ENCODE peak calls at places on chromosomes 2 and 18, in four cellular contexts. One of them, this sample, is unnamed.

GRCh38 chr2:202104286-202104870 is 31.3 kb downstream of the KIAA2012 start:
- DNase-seq in psoas muscle: no peak
- DNase-seq in heart right ventricle: no peak
- DNase-seq in GM23248: peak; percentile 77
- DNase-seq in this sample: peak; percentile 84

GRCh38 chr2:208407667-208408066 is 1.1 kb downstream of the PTH2R start:
- DNase-seq in psoas muscle: no peak
- DNase-seq in heart right ventricle: no peak
- DNase-seq in GM23248: peak; percentile 21
- DNase-seq in this sample: no peak

GRCh38 chr2:163345795-163346573 is 389.8 kb downstream of the FIGN start:
- DNase-seq in heart right ventricle: peak; percentile 5
- DNase-seq in psoas muscle: no peak
- DNase-seq in GM23248: peak; percentile 69
- DNase-seq in this sample: no peak

GRCh38 chr2:44705851-44706555 is 235.5 kb upstream of the SIX3 start:
- DNase-seq in psoas muscle: no peak
- DNase-seq in GM23248: no peak
- DNase-seq in heart right ventricle: no peak
- DNase-seq in this sample: no peak

GRCh38 chr2:78928502-78928901 is 97.0 kb upstream of the REG3G start:
- DNase-seq in GM23248: no peak
- DNase-seq in heart right ventricle: no peak
- DNase-seq in psoas muscle: no peak
- DNase-seq in this sample: no peak

GRCh38 chr2:23476786-23477185 is 91.8 kb downstream of the KLHL29 start:
- DNase-seq in heart right ventricle: no peak
- DNase-seq in GM23248: no peak
- DNase-seq in psoas muscle: no peak
- DNase-seq in this sample: peak; percentile 34

GRCh38 chr2:197710424-197711042 is 5.4 kb downstream of the MARS2 start:
- DNase-seq in GM23248: no peak
- DNase-seq in psoas muscle: no peak
- DNase-seq in heart right ventricle: no peak
- DNase-seq in this sample: no peak

GRCh38 chr2:18479901-18480369 is 80.5 kb downstream of the RDH14 start:
- DNase-seq in GM23248: peak; percentile 49
- DNase-seq in psoas muscle: peak; percentile 67
- DNase-seq in heart right ventricle: no peak
- DNase-seq in this sample: no peak

GRCh38 chr2:191150121-191150450 is 708 bp downstream of the STAT4 start:
- DNase-seq in GM23248: no peak
- DNase-seq in heart right ventricle: no peak
- DNase-seq in psoas muscle: no peak
- DNase-seq in this sample: no peak

GRCh38 chr2:12701786-12702660 is 14.7 kb upstream of the TRIB2 start:
- DNase-seq in GM23248: peak; percentile 85
- DNase-seq in psoas muscle: no peak
- DNase-seq in heart right ventricle: no peak
- DNase-seq in this sample: no peak

GRCh38 chr2:48854681-48855080 is 99.2 kb upstream of the LHCGR start:
- DNase-seq in psoas muscle: no peak
- DNase-seq in heart right ventricle: no peak
- DNase-seq in GM23248: no peak
- DNase-seq in this sample: no peak

GRCh38 chr2:120828832-120829632 is 93.4 kb downstream of the GLI2 start:
- DNase-seq in GM23248: no peak
- DNase-seq in psoas muscle: no peak
- DNase-seq in heart right ventricle: no peak
- DNase-seq in this sample: peak; percentile 21

GRCh38 chr2:72415256-72415655 is 267.6 kb upstream of the CYP26B1 start:
- DNase-seq in psoas muscle: no peak
- DNase-seq in heart right ventricle: no peak
- DNase-seq in GM23248: peak; percentile 80
- DNase-seq in this sample: no peak

GRCh38 chr18:50849448-50849847 is 29.5 kb upstream of the ME2 start:
- DNase-seq in heart right ventricle: no peak
- DNase-seq in GM23248: peak; percentile 17
- DNase-seq in psoas muscle: no peak
- DNase-seq in this sample: no peak

GRCh38 chr2:113978524-113979171 is 88.8 kb downstream of the ACTR3 start:
- DNase-seq in GM23248: no peak
- DNase-seq in heart right ventricle: no peak
- DNase-seq in psoas muscle: no peak
- DNase-seq in this sample: no peak

GRCh38 chr2:226766352-226767055 is 33.1 kb downstream of the IRS1 start:
- DNase-seq in psoas muscle: no peak
- DNase-seq in GM23248: peak; percentile 65
- DNase-seq in heart right ventricle: no peak
- DNase-seq in this sample: no peak

GRCh38 chr2:214830794-214831346 is 21.4 kb upstream of the BARD1 start:
- DNase-seq in psoas muscle: no peak
- DNase-seq in heart right ventricle: no peak
- DNase-seq in GM23248: peak; percentile 47
- DNase-seq in this sample: no peak

GRCh38 chr18:3758531-3758930 is 308.6 kb downstream of the TGIF1 start:
- DNase-seq in heart right ventricle: no peak
- DNase-seq in GM23248: peak; percentile 49
- DNase-seq in psoas muscle: no peak
- DNase-seq in this sample: no peak

GRCh38 chr2:17571681-17572080 is 31.2 kb downstream of the VSNL1 start:
- DNase-seq in GM23248: no peak
- DNase-seq in heart right ventricle: no peak
- DNase-seq in psoas muscle: no peak
- DNase-seq in this sample: no peak

GRCh38 chr2:100561191-100561590 is 1.6 kb upstream of the PDCL3 start:
- DNase-seq in psoas muscle: no peak
- DNase-seq in GM23248: no peak
- DNase-seq in heart right ventricle: no peak
- DNase-seq in this sample: no peak

GRCh38 chr2:133982231-133982630 is 271.6 kb upstream of the MGAT5 start:
- DNase-seq in heart right ventricle: no peak
- DNase-seq in GM23248: no peak
- DNase-seq in psoas muscle: no peak
- DNase-seq in this sample: no peak

GRCh38 chr2:174344716-174345472 is 10.1 kb downstream of the SP9 start:
- DNase-seq in psoas muscle: no peak
- DNase-seq in GM23248: peak; percentile 73
- DNase-seq in heart right ventricle: no peak
- DNase-seq in this sample: no peak

GRCh38 chr2:239096676-239097427 is 249.0 kb downstream of the TWIST2 start:
- DNase-seq in GM23248: no peak
- DNase-seq in psoas muscle: peak; percentile 21
- DNase-seq in heart right ventricle: no peak
- DNase-seq in this sample: no peak

GRCh38 chr2:10831387-10831985 is 18.9 kb upstream of the PDIA6 start:
- DNase-seq in heart right ventricle: no peak
- DNase-seq in psoas muscle: no peak
- DNase-seq in GM23248: peak; percentile 7
- DNase-seq in this sample: no peak

GRCh38 chr2:168210898-168211570 is 36.4 kb downstream of the STK39 start:
- DNase-seq in heart right ventricle: no peak
- DNase-seq in psoas muscle: no peak
- DNase-seq in GM23248: peak; percentile 89
- DNase-seq in this sample: no peak

GRCh38 chr2:96088340-96089335 is 27.7 kb downstream of the ADRA2B start:
- DNase-seq in heart right ventricle: no peak
- DNase-seq in psoas muscle: no peak
- DNase-seq in GM23248: no peak
- DNase-seq in this sample: peak; percentile 50

GRCh38 chr2:95575857-95576256 is 15.9 kb upstream of the TRIM43 start:
- DNase-seq in GM23248: no peak
- DNase-seq in heart right ventricle: no peak
- DNase-seq in psoas muscle: no peak
- DNase-seq in this sample: no peak

GRCh38 chr2:141517180-141517851 is 613.5 kb downstream of the LRP1B start:
- DNase-seq in psoas muscle: no peak
- DNase-seq in GM23248: no peak
- DNase-seq in heart right ventricle: no peak
- DNase-seq in this sample: no peak

GRCh38 chr18:75211721-75212625 is 1.4 kb downstream of the TSHZ1 start:
- DNase-seq in GM23248: peak; percentile 54
- DNase-seq in heart right ventricle: peak; percentile 58
- DNase-seq in psoas muscle: peak; percentile 43
- DNase-seq in this sample: peak; percentile 78

GRCh38 chr2:81903534-81903933 is 1599.0 kb upstream of the LRRTM1 start:
- DNase-seq in psoas muscle: no peak
- DNase-seq in heart right ventricle: no peak
- DNase-seq in GM23248: no peak
- DNase-seq in this sample: no peak

GRCh38 chr2:111116843-111117665 is 3.7 kb upstream of the BCL2L11 start:
- DNase-seq in heart right ventricle: peak; percentile 73
- DNase-seq in GM23248: peak; percentile 81
- DNase-seq in psoas muscle: peak; percentile 66
- DNase-seq in this sample: peak; percentile 81

GRCh38 chr18:47883771-47884413 is 46.6 kb downstream of the SMAD2 start:
- DNase-seq in heart right ventricle: peak; percentile 36
- DNase-seq in psoas muscle: no peak
- DNase-seq in GM23248: peak; percentile 77
- DNase-seq in this sample: no peak

GRCh38 chr2:48601349-48601748 is 16.3 kb upstream of the GTF2A1L start:
- DNase-seq in psoas muscle: no peak
- DNase-seq in heart right ventricle: peak; percentile 8
- DNase-seq in GM23248: peak; percentile 30
- DNase-seq in this sample: no peak

GRCh38 chr18:55779711-55780590 is 192.0 kb upstream of the TCF4 start:
- DNase-seq in psoas muscle: peak; percentile 45
- DNase-seq in heart right ventricle: peak; percentile 34
- DNase-seq in GM23248: peak; percentile 71
- DNase-seq in this sample: peak; percentile 63

GRCh38 chr2:53104263-53104662 is 663.3 kb upstream of the CHAC2 start:
- DNase-seq in heart right ventricle: no peak
- DNase-seq in GM23248: peak; percentile 14
- DNase-seq in psoas muscle: no peak
- DNase-seq in this sample: no peak

GRCh38 chr2:152924722-152925121 is 206.3 kb downstream of the ARL6IP6 start:
- DNase-seq in heart right ventricle: no peak
- DNase-seq in GM23248: peak; percentile 68
- DNase-seq in psoas muscle: no peak
- DNase-seq in this sample: peak; percentile 72

GRCh38 chr18:75802681-75803080 is 375.2 kb upstream of the SMIM21 start:
- DNase-seq in GM23248: no peak
- DNase-seq in psoas muscle: no peak
- DNase-seq in heart right ventricle: no peak
- DNase-seq in this sample: no peak

GRCh38 chr2:106970471-106971261 is 84.7 kb upstream of the ST6GAL2 start:
- DNase-seq in GM23248: peak; percentile 80
- DNase-seq in psoas muscle: no peak
- DNase-seq in heart right ventricle: no peak
- DNase-seq in this sample: no peak

GRCh38 chr2:20638014-20638413 is 12.9 kb downstream of the HS1BP3 start:
- DNase-seq in psoas muscle: no peak
- DNase-seq in GM23248: no peak
- DNase-seq in heart right ventricle: no peak
- DNase-seq in this sample: no peak
- H3K27ac ChIP-seq in psoas muscle: no peak overlapping the region
- H3K27ac ChIP-seq in GM23248: no peak overlapping the region
- H3K27ac ChIP-seq in heart right ventricle: peak overlapping the region; percentile 73
- H3K27ac ChIP-seq in this sample: no peak overlapping the region

GRCh38 chr2:27703638-27704341 is 40.1 kb downstream of the SLC4A1AP start:
- DNase-seq in psoas muscle: peak; percentile 82
- DNase-seq in GM23248: peak; percentile 93
- DNase-seq in heart right ventricle: peak; percentile 89
- DNase-seq in this sample: peak; percentile 79
- H3K27ac ChIP-seq in psoas muscle: peak overlapping the region; percentile 90
- H3K27ac ChIP-seq in GM23248: peak overlapping the region; percentile 98
- H3K27ac ChIP-seq in heart right ventricle: no peak overlapping the region
- H3K27ac ChIP-seq in this sample: no peak overlapping the region

DNA sequence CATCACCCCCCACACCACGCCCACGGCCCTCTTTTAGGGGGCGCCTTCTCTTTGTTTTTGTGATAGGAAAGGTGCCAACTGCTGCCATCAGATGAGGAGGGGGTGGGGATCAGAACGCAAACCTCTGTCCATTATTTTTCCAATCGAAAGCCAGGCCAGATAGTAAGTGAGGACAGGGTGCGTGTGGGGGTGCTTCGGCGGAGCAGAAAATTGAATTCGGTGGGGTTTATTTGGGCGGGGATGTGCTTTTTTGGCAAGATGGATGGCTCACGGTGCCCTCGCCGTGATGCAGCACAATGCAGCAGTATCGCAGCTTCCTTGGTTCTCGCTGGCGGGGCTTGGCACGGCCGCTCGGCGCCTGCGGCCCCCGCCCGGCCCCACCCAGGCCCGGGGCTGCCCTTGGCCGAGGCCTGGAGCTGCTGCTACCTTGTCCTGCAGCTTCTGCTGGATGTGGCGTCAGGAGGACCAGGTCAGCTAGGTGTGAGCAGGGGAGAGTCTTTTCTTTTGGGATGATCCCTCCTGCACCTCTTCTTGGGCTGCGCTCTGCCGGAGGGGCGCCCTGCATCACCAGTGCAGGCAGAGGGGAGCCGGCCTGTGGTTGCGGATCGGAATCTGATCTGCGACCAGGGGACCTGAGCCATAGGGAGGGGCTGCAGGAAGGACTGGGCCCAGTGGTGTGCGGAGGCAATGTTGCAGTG is 1.3 kb downstream of the SPTBN1 start:
- DNase-seq in GM23248: peak; percentile 67
- DNase-seq in psoas muscle: peak; percentile 43
- DNase-seq in heart right ventricle: no peak
- DNase-seq in this sample: peak; percentile 70
- H3K27ac ChIP-seq in GM23248: peak overlapping the region; percentile 66
- H3K27ac ChIP-seq in psoas muscle: peak overlapping the region; percentile 87
- H3K27ac ChIP-seq in heart right ventricle: peak overlapping the region; percentile 97
- H3K27ac ChIP-seq in this sample: peak overlapping the region; percentile 89

GRCh38 chr2:1991706-1992245 is 247.5 kb upstream of the PXDN start:
- DNase-seq in heart right ventricle: no peak
- DNase-seq in GM23248: no peak
- DNase-seq in psoas muscle: no peak
- DNase-seq in this sample: no peak
- H3K27ac ChIP-seq in heart right ventricle: no peak overlapping the region
- H3K27ac ChIP-seq in GM23248: no peak overlapping the region
- H3K27ac ChIP-seq in psoas muscle: no peak overlapping the region
- H3K27ac ChIP-seq in this sample: no peak overlapping the region

GRCh38 chr2:158889135-158889853 is 79.1 kb upstream of the TANC1 start:
- DNase-seq in GM23248: no peak
- DNase-seq in psoas muscle: no peak
- DNase-seq in heart right ventricle: no peak
- DNase-seq in this sample: no peak
- H3K27ac ChIP-seq in GM23248: no peak overlapping the region
- H3K27ac ChIP-seq in psoas muscle: no peak overlapping the region
- H3K27ac ChIP-seq in heart right ventricle: no peak overlapping the region
- H3K27ac ChIP-seq in this sample: no peak overlapping the region